ENCODE peak calls at places on chromosomes 16 and 17, in six cellular contexts. Y is Panc1; N is aorta; S is HCT116; P is CD4-positive, CD25-positive, alpha-beta regulatory T cell; E is right cardiac atrium. J is an unnamed sample.
A peak's percentile ranks its signal among the peaks of the same experiment; 100 is the strongest.

GRCh38 chr17:5042152-5043022 is 7.2 kb upstream of the SLC52A1 start:
- ATAC-seq in Y (no peak), N (no peak), S (no peak), P (peak; percentile 77), E (no peak), J (no peak)

GRCh38 chr17:42214156-42214555 is 19.9 kb upstream of the GHDC start:
- ATAC-seq in Y (no peak), N (no peak), S (no peak), P (no peak), E (no peak), J (no peak)

GRCh38 chr17:29212094-29212631 is 32.0 kb upstream of the MYO18A start:
- ATAC-seq in Y (no peak), N (no peak), S (no peak), P (no peak), E (no peak), J (no peak)

GRCh38 chr17:68697850-68698313 is 96.7 kb upstream of the FAM20A start:
- ATAC-seq in Y (no peak), N (peak; percentile 31), S (no peak), P (no peak), E (peak; percentile 57), J (peak; percentile 67)

GRCh38 chr17:54452666-54453348 is 447.8 kb upstream of the TOM1L1 start:
- ATAC-seq in Y (no peak), N (no peak), S (no peak), P (no peak), E (no peak), J (no peak)

GRCh38 chr17:34126496-34126895 is 128.6 kb upstream of the CCL2 start:
- ATAC-seq in Y (no peak), N (peak; percentile 34), S (no peak), P (no peak), E (no peak), J (no peak)

GRCh38 chr17:2191785-2192184 is 111.8 kb downstream of the SMG6 start:
- ATAC-seq in Y (no peak), N (no peak), S (no peak), P (no peak), E (no peak), J (no peak)

GRCh38 chr16:82655720-82656500 is 29.1 kb downstream of the CDH13 start:
- ATAC-seq in Y (no peak), N (no peak), S (no peak), P (no peak), E (no peak), J (no peak)

GRCh38 chr16:73196670-73197069 is 148.7 kb upstream of the ZFHX3 start:
- ATAC-seq in Y (no peak), N (peak; percentile 89), S (peak; percentile 96), P (no peak), E (peak; percentile 89), J (peak; percentile 71)

GRCh38 chr17:82487898-82488297 is 29.4 kb downstream of the NARF start:
- ATAC-seq in Y (no peak), N (no peak), S (no peak), P (no peak), E (peak; percentile 37), J (no peak)

GRCh38 chr17:59296190-59296589 is 35.3 kb upstream of the YPEL2 start:
- ATAC-seq in Y (no peak), N (no peak), S (no peak), P (no peak), E (no peak), J (no peak)

GRCh38 chr17:7440823-7441174 is 1.5 kb downstream of the FGF11 start:
- ATAC-seq in Y (no peak), N (no peak), S (no peak), P (no peak), E (peak; percentile 4), J (no peak)

GRCh38 chr17:78715000-78715771 is 66.9 kb downstream of the CYTH1 start:
- ATAC-seq in Y (no peak), N (no peak), S (no peak), P (no peak), E (no peak), J (no peak)

GRCh38 chr16:11401161-11402050 is 56.1 kb downstream of the RMI2 start:
- ATAC-seq in Y (no peak), N (no peak), S (no peak), P (no peak), E (peak; percentile 34), J (no peak)

GRCh38 chr16:87846705-87847466 is 22.4 kb downstream of the SLC7A5 start:
- ATAC-seq in Y (no peak), N (no peak), S (no peak), P (no peak), E (no peak), J (no peak)

GRCh38 chr16:87848676-87849345 is 20.5 kb downstream of the SLC7A5 start:
- ATAC-seq in Y (no peak), N (no peak), S (no peak), P (no peak), E (no peak), J (no peak)

GRCh38 chr16:87849419-87850008 is 19.8 kb downstream of the SLC7A5 start:
- ATAC-seq in Y (no peak), N (no peak), S (no peak), P (no peak), E (no peak), J (no peak)

GRCh38 chr16:87847467-87847784 is 21.9 kb downstream of the SLC7A5 start:
- ATAC-seq in Y (no peak), N (no peak), S (no peak), P (no peak), E (no peak), J (no peak)

DNA sequence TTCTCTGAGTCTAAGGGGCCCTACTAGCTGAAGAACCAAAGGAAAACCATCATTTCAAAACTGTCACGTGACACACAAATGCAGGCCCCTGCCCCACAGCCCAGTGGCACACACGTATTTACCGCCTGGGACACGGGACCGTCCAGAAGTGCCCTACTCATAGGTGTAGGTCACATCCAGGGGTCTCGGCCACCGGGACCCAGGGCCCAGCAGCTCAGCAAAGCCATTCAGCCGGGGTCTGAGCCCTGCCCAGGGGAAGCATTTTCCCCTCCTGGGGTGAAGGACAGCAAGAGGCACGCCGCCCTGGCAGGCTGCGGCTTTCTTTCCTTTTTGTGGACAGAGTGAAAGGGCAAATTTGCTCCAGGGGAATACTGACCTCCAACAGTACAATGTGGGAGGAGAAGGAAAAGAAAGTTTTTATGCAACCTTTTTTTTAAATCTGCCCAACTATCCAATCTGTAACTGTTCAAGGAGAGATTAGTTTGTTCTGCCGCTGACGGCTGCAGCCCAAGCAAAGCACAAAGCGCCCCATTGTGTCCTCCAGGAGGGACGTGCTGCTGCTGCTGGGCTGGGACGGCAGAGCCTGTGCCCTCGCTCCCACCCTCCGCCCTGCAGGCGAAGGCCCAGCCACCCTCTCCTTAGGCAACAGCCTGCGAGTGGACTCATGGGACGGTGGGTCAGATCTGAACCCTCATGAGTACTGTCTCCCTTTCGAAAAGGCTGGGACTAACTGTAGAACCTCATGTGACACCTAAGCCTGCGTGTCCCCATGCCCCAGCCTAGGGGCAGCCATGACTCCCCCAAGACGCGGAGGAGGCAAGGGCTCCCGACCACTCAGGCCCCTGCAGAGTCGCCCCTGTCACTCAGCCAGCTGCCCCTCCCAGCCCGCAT is 21.3 kb downstream of the SLC7A5 start:
- ATAC-seq in Y (no peak), N (no peak), S (no peak), P (no peak), E (peak; percentile 36), J (no peak)
- H3K4me1 ChIP-seq in Y (peaks cover 65% of the 10 kb centered on the region), N (no peaks in the 10 kb centered on the region), S (peaks cover 9% of the 10 kb centered on the region), P (peaks cover 10% of the 10 kb centered on the region), E (peaks cover 2% of the 10 kb centered on the region), J (peaks cover 51% of the 10 kb centered on the region)

DNA sequence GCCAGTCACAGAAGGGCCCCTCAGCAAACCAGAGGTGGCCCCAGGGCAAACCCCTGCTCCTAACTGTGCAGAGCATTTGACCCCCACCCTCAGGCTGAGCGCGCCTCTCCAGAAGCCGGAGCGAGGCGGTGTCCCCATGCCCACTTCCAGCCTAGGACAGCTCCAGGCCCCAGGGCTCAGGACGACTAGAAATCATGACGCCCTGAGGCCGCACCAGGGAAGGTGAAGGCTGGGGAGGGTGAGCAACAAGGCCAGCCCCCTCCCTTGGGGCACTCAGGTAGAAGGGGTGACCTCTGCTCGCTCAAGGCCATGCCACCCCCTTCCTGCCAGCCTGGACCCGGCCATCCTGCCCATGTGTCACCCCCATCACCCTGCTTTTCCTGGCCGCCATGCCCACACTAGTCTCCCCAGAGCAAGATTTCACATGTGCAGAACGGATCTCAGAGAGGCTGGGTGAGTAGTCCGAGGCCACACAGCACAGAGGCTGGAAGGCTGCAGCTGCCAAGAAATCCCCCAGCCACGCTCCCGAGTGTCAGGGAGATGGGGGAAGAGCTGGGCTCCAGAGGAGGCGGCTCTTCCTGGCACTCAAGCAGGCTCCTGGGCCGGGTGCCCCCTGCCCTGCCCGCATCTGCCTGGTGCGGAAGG is 2.1 kb upstream of the PVALEF start:
- ATAC-seq in Y (no peak), N (no peak), S (no peak), P (no peak), E (no peak), J (no peak)
- H3K4me1 ChIP-seq in Y (peaks cover 16% of the 10 kb centered on the region), N (no peaks in the 10 kb centered on the region), S (no peaks in the 10 kb centered on the region), P (peaks cover 10% of the 10 kb centered on the region), E (no peaks in the 10 kb centered on the region), J (peaks cover 37% of the 10 kb centered on the region)

GRCh38 chr16:80902306-80903154 is 98.1 kb upstream of the CDYL2 start:
- ATAC-seq in Y (no peak), N (no peak), S (no peak), P (no peak), E (no peak), J (no peak)

GRCh38 chr16:80900593-80900954 is 96.2 kb upstream of the CDYL2 start:
- ATAC-seq in Y (no peak), N (no peak), S (no peak), P (no peak), E (no peak), J (no peak)

GRCh38 chr16:80899804-80900592 is 95.6 kb upstream of the CDYL2 start:
- ATAC-seq in Y (no peak), N (peak; percentile 96), S (peak; percentile 81), P (no peak), E (peak; percentile 98), J (peak; percentile 83)

GRCh38 chr16:80903616-80904015 is 99.2 kb upstream of the CDYL2 start:
- ATAC-seq in Y (no peak), N (no peak), S (no peak), P (no peak), E (no peak), J (no peak)
- H3K4me1 ChIP-seq in Y (no peaks in the 10 kb centered on the region), N (no peaks in the 10 kb centered on the region), S (peaks cover 3% of the 10 kb centered on the region), P (no peaks in the 10 kb centered on the region), E (peaks cover 2% of the 10 kb centered on the region), J (peaks cover 7% of the 10 kb centered on the region)

DNA sequence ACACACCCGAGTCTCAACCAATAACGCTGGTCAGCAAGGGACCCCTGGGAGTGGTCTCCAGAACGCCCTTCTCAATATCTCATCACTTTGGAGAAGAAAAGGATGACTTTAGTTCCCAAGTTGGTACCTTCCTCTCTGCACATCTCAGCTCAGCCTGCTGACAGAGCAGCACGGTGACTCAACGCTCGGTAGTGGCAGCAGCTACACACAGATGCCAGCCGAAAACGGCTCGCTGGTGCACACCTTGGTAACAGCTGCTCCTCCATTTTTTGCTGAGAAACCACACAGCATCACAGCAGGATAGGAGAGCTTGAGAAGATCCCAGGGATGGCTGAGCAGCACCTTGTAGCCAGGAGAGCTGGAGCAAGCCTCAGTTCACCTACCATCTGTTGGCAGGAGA is 84.0 kb upstream of the ERCC4 start:
- ATAC-seq in Y (no peak), N (no peak), S (no peak), P (no peak), E (no peak), J (no peak)
- H3K4me1 ChIP-seq in Y (no peaks in the 10 kb centered on the region), N (peaks cover 5% of the 10 kb centered on the region), S (no peaks in the 10 kb centered on the region), P (no peaks in the 10 kb centered on the region), E (no peaks in the 10 kb centered on the region), J (no peaks in the 10 kb centered on the region)

GRCh38 chr16:20871258-20871657 is 28.9 kb downstream of the DCUN1D3 start:
- ATAC-seq in Y (no peak), N (peak; percentile 40), S (no peak), P (no peak), E (no peak), J (no peak)
- H3K4me1 ChIP-seq in Y (peaks cover 20% of the 10 kb centered on the region), N (peaks cover 11% of the 10 kb centered on the region), S (peaks cover 47% of the 10 kb centered on the region), P (peaks cover 21% of the 10 kb centered on the region), E (peaks cover 31% of the 10 kb centered on the region), J (peaks cover 59% of the 10 kb centered on the region)